ENCODE peak calls at places on chromosomes 4 and X, in nine cellular contexts. W is transverse colon, B is K562, A is Panc1, R is spleen, U is sigmoid colon, K is GM23338, V is suprapubic skin, Z is breast epithelium. D is an unnamed sample.

GRCh38 chrX:71930298-71930697 is 19.7 kb downstream of the NHSL2 start:
- DNase-seq in W (no peak), B (no peak), A (no peak), R (no peak), U (no peak), K (no peak), V (no peak), Z (no peak), D (no peak)

GRCh38 chrX:107672955-107673378 is 44.7 kb downstream of the PRPS1 start:
- DNase-seq in W (peak), B (peak), A (no peak), R (peak), U (peak), K (peak), V (peak), Z (peak), D (peak)

GRCh38 chr4:11589676-11590075 is 161.0 kb upstream of the HS3ST1 start:
- DNase-seq in W (no peak), B (no peak), A (no peak), R (no peak), U (no peak), K (no peak), V (no peak), Z (no peak), D (no peak)

GRCh38 chr4:54879576-54879975 is 221.8 kb downstream of the KIT start:
- DNase-seq in W (no peak), B (no peak), A (no peak), R (no peak), U (no peak), K (no peak), V (no peak), Z (no peak), D (no peak)

GRCh38 chrX:682892-683291 is 52.3 kb downstream of the SHOX start:
- DNase-seq in W (no peak), B (no peak), A (no peak), R (no peak), U (no peak), K (no peak), V (no peak), Z (no peak), D (no peak)

GRCh38 chr4:84218002-84218401 is 281.1 kb downstream of the NKX6-1 start:
- DNase-seq in W (no peak), B (no peak), A (no peak), R (no peak), U (no peak), K (peak), V (no peak), Z (no peak), D (no peak)

GRCh38 chr4:55635282-55635681 is 816 bp downstream of the NMU start:
- DNase-seq in W (no peak), B (peak), A (no peak), R (no peak), U (no peak), K (peak), V (no peak), Z (no peak), D (no peak)

GRCh38 chrX:2488621-2489285 is 12.0 kb downstream of the DHRSX start:
- DNase-seq in W (no peak), B (no peak), A (no peak), R (peak), U (no peak), K (no peak), V (no peak), Z (no peak), D (peak)

GRCh38 chr4:38068107-38068506 is 107.9 kb downstream of the PTTG2 start:
- DNase-seq in W (no peak), B (no peak), A (no peak), R (no peak), U (no peak), K (no peak), V (no peak), Z (no peak), D (no peak)

GRCh38 chr4:169854090-169854489 is 96.3 kb upstream of the HPF1 start:
- DNase-seq in W (no peak), B (no peak), A (no peak), R (no peak), U (no peak), K (peak), V (no peak), Z (no peak), D (no peak)

GRCh38 chrX:46647251-46647650 is 73.7 kb downstream of the CHST7 start:
- DNase-seq in W (no peak), B (no peak), A (no peak), R (no peak), U (no peak), K (peak), V (no peak), Z (no peak), D (no peak)

GRCh38 chr4:14627038-14627437 is 375.2 kb upstream of the CPEB2 start:
- DNase-seq in W (no peak), B (no peak), A (no peak), R (no peak), U (no peak), K (no peak), V (no peak), Z (no peak), D (no peak)
- TF ChIP-seq POLR2AphosphoS5 in W (no peak), B (no peak), A (no peak), R (no peak), U (no peak), K (no peak), V (no peak), Z (no peak), D (no peak)

DNA sequence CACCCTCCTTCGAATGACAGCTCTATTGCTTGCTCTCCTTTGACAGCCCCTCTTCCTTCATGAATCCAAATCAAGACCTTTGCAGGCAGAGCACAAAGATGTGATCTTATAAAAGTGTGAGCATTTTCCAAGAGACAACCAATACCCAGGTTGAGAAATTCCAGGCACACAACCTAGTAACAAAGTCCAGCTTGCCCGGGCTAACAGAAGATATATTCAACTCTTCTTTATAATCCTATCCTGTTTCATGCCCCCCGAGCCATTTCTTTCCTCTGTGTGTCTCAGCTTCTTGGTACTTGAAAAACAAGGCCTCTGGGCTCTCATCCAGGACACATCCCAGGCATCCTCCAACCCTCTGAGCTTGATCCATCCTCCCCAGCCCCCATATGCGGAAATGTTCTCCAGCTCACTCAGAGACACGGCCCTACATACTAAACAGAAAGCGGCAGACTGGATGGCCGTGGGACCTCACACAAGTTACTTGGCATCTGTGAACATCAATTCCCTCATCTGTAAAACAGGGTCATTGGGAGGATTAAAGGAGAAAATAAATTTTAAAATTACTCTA is 627.1 kb downstream of the BCOR start:
- DNase-seq in W (peak), B (no peak), A (no peak), R (no peak), U (peak), K (no peak), V (no peak), Z (peak), D (no peak)
- TF ChIP-seq POLR2AphosphoS5 in W (no peak), B (no peak), A (no peak), R (no peak), U (peak), K (no peak), V (no peak), Z (no peak), D (no peak)

DNA sequence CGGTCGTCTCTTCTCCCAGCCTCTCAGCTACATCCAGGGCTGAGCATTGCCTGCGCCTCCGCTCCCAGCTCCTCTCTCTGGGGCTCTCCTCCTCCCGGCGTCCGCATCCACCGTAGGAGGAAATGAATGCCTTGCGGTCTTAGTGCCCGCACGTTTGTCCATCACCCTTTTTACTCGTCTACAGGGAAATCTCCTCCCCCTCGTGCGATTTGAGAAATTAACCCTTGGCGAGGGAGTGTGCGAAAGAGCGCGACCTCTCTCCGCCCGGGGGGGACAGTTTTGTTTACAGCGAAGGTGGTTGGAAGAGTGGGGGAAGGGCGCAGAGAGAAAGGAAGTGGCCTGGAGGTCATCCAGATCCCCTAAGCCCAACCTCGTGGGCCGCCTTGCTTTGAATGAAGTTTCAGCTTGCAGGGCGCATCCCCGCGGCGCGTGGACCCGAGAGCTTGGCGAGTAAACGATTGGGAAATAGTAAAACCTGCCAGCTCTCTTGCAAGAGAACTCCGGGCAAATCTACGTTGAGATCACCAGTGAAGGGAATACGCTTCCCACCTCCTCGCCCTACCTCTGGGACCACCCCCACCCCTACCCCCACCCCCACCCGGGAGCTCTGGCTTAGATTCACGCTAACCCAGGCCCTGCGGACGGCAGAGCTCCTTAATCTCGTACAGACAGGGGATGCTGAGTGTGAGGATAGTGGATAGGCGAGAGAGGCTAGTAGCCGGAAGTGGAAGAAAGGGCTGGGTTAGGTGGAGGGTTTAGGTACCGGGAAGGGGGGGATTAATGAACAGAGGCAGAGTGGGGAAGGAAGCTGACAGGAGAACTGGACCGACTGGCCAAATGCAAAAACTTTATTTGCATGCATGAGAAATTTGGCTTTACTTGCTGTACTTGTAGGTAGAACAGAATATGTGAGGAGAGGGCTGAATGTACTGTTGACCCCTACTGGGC is at the start of gene ELOVL6:
- DNase-seq in W (peak), B (peak), A (no peak), R (peak), U (peak), K (peak), V (peak), Z (no peak), D (peak)
- TF ChIP-seq POLR2AphosphoS5 in W (peak), B (peak), A (no peak), R (peak), U (peak), K (peak), V (no peak), Z (no peak), D (no peak)

GRCh38 chr4:18508801-18509200 is 487.2 kb upstream of the LCORL start:
- DNase-seq in W (no peak), B (no peak), A (no peak), R (no peak), U (no peak), K (peak), V (no peak), Z (no peak), D (no peak)
- TF ChIP-seq POLR2AphosphoS5 in W (no peak), B (no peak), A (no peak), R (no peak), U (no peak), K (no peak), V (no peak), Z (no peak), D (no peak)

GRCh38 chr4:40524642-40525041 is 105.0 kb downstream of the RBM47 start:
- DNase-seq in W (no peak), B (no peak), A (no peak), R (no peak), U (no peak), K (no peak), V (no peak), Z (no peak), D (no peak)

GRCh38 chr4:40523581-40523980 is 106.1 kb downstream of the RBM47 start:
- DNase-seq in W (no peak), B (no peak), A (no peak), R (no peak), U (no peak), K (no peak), V (no peak), Z (no peak), D (no peak)

GRCh38 chr4:40526741-40527140 is 102.9 kb downstream of the RBM47 start:
- DNase-seq in W (no peak), B (no peak), A (no peak), R (no peak), U (no peak), K (no peak), V (no peak), Z (no peak), D (no peak)

GRCh38 chr4:40521957-40522356 is 107.7 kb downstream of the RBM47 start:
- DNase-seq in W (no peak), B (no peak), A (no peak), R (no peak), U (no peak), K (no peak), V (no peak), Z (no peak), D (no peak)

DNA sequence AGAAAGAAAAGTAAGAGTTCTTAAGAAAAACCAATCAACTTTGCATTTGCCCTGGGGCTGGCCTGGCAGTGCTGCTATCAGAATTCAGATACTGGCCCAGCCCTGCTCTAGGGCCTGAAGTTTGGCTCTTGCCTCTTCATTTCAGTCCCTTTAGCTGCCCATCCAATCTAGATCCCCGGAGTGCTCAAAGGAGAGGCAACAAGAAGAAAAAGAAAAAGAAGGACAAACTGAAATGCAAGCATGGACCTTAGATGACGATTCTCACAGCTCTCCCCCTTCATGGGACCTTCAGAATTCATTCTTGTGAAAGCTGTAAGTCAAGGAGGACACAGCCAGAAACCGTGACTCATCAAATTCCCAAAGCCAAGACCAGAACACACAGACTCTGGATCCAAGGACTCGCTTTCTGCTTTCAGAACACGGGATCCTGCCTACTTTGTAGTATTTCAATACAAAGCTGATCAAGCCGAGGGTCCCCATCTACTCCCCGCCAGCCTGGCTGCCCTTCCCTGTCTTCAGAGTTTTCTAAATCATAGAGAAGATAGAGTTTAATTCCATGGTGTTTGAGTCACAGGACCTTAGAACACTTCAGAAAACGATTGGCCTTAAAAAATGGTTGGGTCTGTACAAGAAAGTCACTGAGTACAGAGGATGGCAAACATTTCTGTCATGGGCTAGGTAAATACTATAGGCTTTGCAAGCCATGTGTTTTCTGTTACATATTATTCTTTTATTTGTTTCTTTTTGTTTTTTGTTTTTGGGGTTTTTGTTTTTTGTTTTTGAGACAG is 103.7 kb downstream of the RBM47 start:
- DNase-seq in W (no peak), B (peak), A (no peak), R (no peak), U (no peak), K (peak), V (no peak), Z (peak), D (no peak)
- TF ChIP-seq POLR2AphosphoS5 in W (no peak), B (no peak), A (no peak), R (no peak), U (no peak), K (peak), V (no peak), Z (no peak), D (no peak)